ENCODE peak calls at places on chromosomes 4 and X, in six cellular contexts. U is T-helper 17 cell, J is CD14-positive monocyte, G is NCI-H1105 treated with DMSO at 0.1 percent for 48 hours, W is astrocyte of the hippocampus, S is kidney epithelial cell. B is an unnamed sample.

GRCh38 chr4:152926959-152927358 is 9.2 kb upstream of the FHDC1 start:
- DNase-seq in U (no peak), J (no peak), G (no peak), W (no peak), S (no peak), B (no peak)

GRCh38 chr4:24730256-24731001 is 64.9 kb upstream of the SOD3 start:
- DNase-seq in U (no peak), J (no peak), G (no peak), W (peak), S (no peak), B (peak)

GRCh38 chr4:108884596-108884995 is 121.7 kb upstream of the ETNPPL start:
- DNase-seq in U (no peak), J (no peak), G (no peak), W (peak), S (no peak), B (no peak)

GRCh38 chrX:136941396-136942337 is 61.1 kb upstream of the RBMX start:
- DNase-seq in U (no peak), J (no peak), G (no peak), W (no peak), S (no peak), B (no peak)

GRCh38 chr4:40976343-40976742 is 226.6 kb downstream of the NSUN7 start:
- DNase-seq in U (no peak), J (no peak), G (peak), W (peak), S (no peak), B (peak)

GRCh38 chr4:54527532-54527931 is 130.2 kb upstream of the KIT start:
- DNase-seq in U (no peak), J (no peak), G (no peak), W (no peak), S (no peak), B (no peak)

GRCh38 chrX:130295519-130296314 is 27.0 kb upstream of the ZNF280C start:
- DNase-seq in U (no peak), J (no peak), G (no peak), W (no peak), S (no peak), B (no peak)

GRCh38 chrX:117059848-117060247 is 597.1 kb upstream of the CT83 start:
- DNase-seq in U (no peak), J (no peak), G (no peak), W (no peak), S (no peak), B (no peak)

GRCh38 chr4:151887151-151887815 is 126.5 kb upstream of the GATB start:
- DNase-seq in U (no peak), J (peak), G (no peak), W (peak), S (peak), B (peak)

GRCh38 chr4:127965803-127966175 is 583 bp downstream of the ABHD18 start:
- DNase-seq in U (peak), J (no peak), G (peak), W (peak), S (peak), B (no peak)

GRCh38 chr4:6032249-6033244 is 14.3 kb upstream of the C4orf50 start:
- DNase-seq in U (no peak), J (no peak), G (no peak), W (peak), S (no peak), B (no peak)

GRCh38 chr4:38344929-38345328 is 319.1 kb upstream of the KLF3 start:
- DNase-seq in U (no peak), J (no peak), G (no peak), W (no peak), S (no peak), B (no peak)

GRCh38 chrX:40148439-40149285 is 50.9 kb upstream of the BCOR start:
- DNase-seq in U (no peak), J (no peak), G (no peak), W (no peak), S (no peak), B (no peak)

GRCh38 chr4:38164346-38164745 is 204.1 kb downstream of the PTTG2 start:
- DNase-seq in U (no peak), J (no peak), G (no peak), W (no peak), S (no peak), B (no peak)

GRCh38 chr4:15042529-15043167 is 40.4 kb downstream of the CPEB2 start:
- DNase-seq in U (no peak), J (no peak), G (no peak), W (peak), S (peak), B (no peak)

GRCh38 chr4:123878976-123879375 is 482.4 kb downstream of the SPRY1 start:
- DNase-seq in U (no peak), J (no peak), G (no peak), W (no peak), S (no peak), B (no peak)

GRCh38 chr4:40458109-40458508 is 123.0 kb downstream of the CHRNA9 start:
- DNase-seq in U (no peak), J (no peak), G (no peak), W (no peak), S (no peak), B (no peak)

GRCh38 chrX:150365051-150365952 is 2.2 kb downstream of the MAMLD1 start:
- DNase-seq in U (peak), J (no peak), G (peak), W (peak), S (no peak), B (no peak)

GRCh38 chr4:159983080-159983479 is 880.2 kb downstream of the RAPGEF2 start:
- DNase-seq in U (no peak), J (no peak), G (no peak), W (peak), S (no peak), B (peak)

GRCh38 chrX:94288325-94288724 is 614.3 kb downstream of the FAM133A start:
- DNase-seq in U (no peak), J (no peak), G (peak), W (no peak), S (no peak), B (no peak)

GRCh38 chr4:138390286-138390685 is 148.1 kb upstream of the SLC7A11 start:
- DNase-seq in U (no peak), J (peak), G (no peak), W (peak), S (no peak), B (no peak)

GRCh38 chr4:74097631-74098550 is 1.1 kb downstream of the CXCL2 start:
- DNase-seq in U (no peak), J (no peak), G (no peak), W (no peak), S (no peak), B (no peak)

GRCh38 chr4:94305468-94306225 is 37.0 kb downstream of the HPGDS start:
- DNase-seq in U (no peak), J (no peak), G (no peak), W (peak), S (peak), B (no peak)